ENCODE peak calls at places on chromosomes 6 and 20, in six cellular contexts. S is small intestine, V is A549, U is OCI-LY7, N is right cardiac atrium, R is lung. W is an unnamed sample.

GRCh38 chr20:62874745-62875344 is 13.2 kb upstream of the TCFL5 start:
- DNase-seq in S (no peak), V (no peak), U (no peak), N (no peak), R (no peak), W (no peak)

GRCh38 chr6:72048080-72048479 is 161.7 kb downstream of the RIMS1 start:
- DNase-seq in S (no peak), V (no peak), U (no peak), N (no peak), R (no peak), W (no peak)

GRCh38 chr6:108800510-108800909 is 47.7 kb upstream of the ARMC2 start:
- DNase-seq in S (no peak), V (no peak), U (no peak), N (peak; percentile 33), R (no peak), W (no peak)

GRCh38 chr6:36324715-36325114 is 12.0 kb downstream of the BNIP5 start:
- DNase-seq in S (no peak), V (no peak), U (no peak), N (no peak), R (no peak), W (no peak)

GRCh38 chr20:20593447-20594170 is 118.8 kb downstream of the RALGAPA2 start:
- DNase-seq in S (peak; percentile 11), V (peak; percentile 51), U (peak; percentile 37), N (peak; percentile 18), R (no peak), W (peak; percentile 36)

GRCh38 chr20:4766631-4767030 is 44.9 kb downstream of the PRND start:
- DNase-seq in S (no peak), V (no peak), U (no peak), N (no peak), R (no peak), W (no peak)

GRCh38 chr6:151757506-151757955 is 50.0 kb upstream of the ESR1 start:
- DNase-seq in S (no peak), V (no peak), U (no peak), N (no peak), R (no peak), W (no peak)

GRCh38 chr6:4879724-4880372 is 103.6 kb downstream of the CDYL start:
- DNase-seq in S (peak; percentile 77), V (no peak), U (peak; percentile 67), N (no peak), R (no peak), W (no peak)

GRCh38 chr20:59481082-59482018 is 123.0 kb upstream of the PHACTR3 start:
- DNase-seq in S (no peak), V (no peak), U (no peak), N (no peak), R (no peak), W (no peak)

GRCh38 chr20:17617212-17617867 is 47.5 kb downstream of the DSTN start:
- DNase-seq in S (peak; percentile 26), V (peak; percentile 83), U (peak; percentile 48), N (peak; percentile 57), R (peak; percentile 71), W (no peak)

GRCh38 chr6:42210551-42210950 is 7.1 kb downstream of the MRPS10 start:
- DNase-seq in S (no peak), V (no peak), U (no peak), N (no peak), R (no peak), W (no peak)

GRCh38 chr6:134707342-134707982 is 242.4 kb downstream of the ALDH8A1 start:
- DNase-seq in S (peak; percentile 97), V (peak; percentile 33), U (no peak), N (no peak), R (peak; percentile 42), W (no peak)

GRCh38 chr20:36314734-36315544 is 8.8 kb downstream of the DLGAP4 start:
- DNase-seq in S (peak; percentile 2), V (no peak), U (no peak), N (no peak), R (no peak), W (no peak)

GRCh38 chr20:32656827-32657226 is 16.9 kb downstream of the C20orf203 start:
- DNase-seq in S (no peak), V (no peak), U (no peak), N (no peak), R (no peak), W (no peak)

GRCh38 chr6:110495949-110496348 is 19.5 kb upstream of the SLC22A16 start:
- DNase-seq in S (no peak), V (no peak), U (no peak), N (no peak), R (no peak), W (no peak)

GRCh38 chr6:34574647-34575293 is 18.6 kb upstream of the SPDEF start:
- DNase-seq in S (no peak), V (no peak), U (no peak), N (no peak), R (no peak), W (no peak)

GRCh38 chr6:49087372-49087771 is 375.7 kb downstream of the MMUT start:
- DNase-seq in S (no peak), V (no peak), U (no peak), N (no peak), R (no peak), W (no peak)

GRCh38 chr20:39849664-39850063 is 839.4 kb downstream of the MAFB start:
- DNase-seq in S (peak; percentile 12), V (no peak), U (no peak), N (peak; percentile 94), R (peak; percentile 57), W (peak; percentile 83)

GRCh38 chr6:56478202-56478601 is 164.5 kb downstream of the DST start:
- DNase-seq in S (no peak), V (no peak), U (no peak), N (no peak), R (no peak), W (no peak)
- H3K27ac ChIP-seq in S (no peak overlapping the region), V (no peak overlapping the region), U (no peak overlapping the region), N (no peak overlapping the region), R (no peak overlapping the region), W (no peak overlapping the region)

GRCh38 chr20:3689978-3690377 is 8.2 kb upstream of the ADAM33 start:
- DNase-seq in S (no peak), V (no peak), U (no peak), N (no peak), R (no peak), W (no peak)

GRCh38 chr20:3687655-3688054 is 5.8 kb upstream of the ADAM33 start:
- DNase-seq in S (peak; percentile 54), V (peak; percentile 67), U (no peak), N (no peak), R (no peak), W (peak; percentile 18)

GRCh38 chr20:3685341-3685740 is 3.5 kb upstream of the ADAM33 start:
- DNase-seq in S (no peak), V (no peak), U (no peak), N (no peak), R (no peak), W (no peak)

GRCh38 chr20:3690413-3690812 is 8.6 kb upstream of the ADAM33 start:
- DNase-seq in S (no peak), V (no peak), U (no peak), N (no peak), R (no peak), W (no peak)

GRCh38 chr20:3686867-3687321 is 5.1 kb upstream of the ADAM33 start:
- DNase-seq in S (peak; percentile 68), V (no peak), U (no peak), N (peak; percentile 89), R (peak; percentile 58), W (peak; percentile 82)
- H3K27ac ChIP-seq in S (peak overlapping the region; percentile 46), V (peak overlapping the region; percentile 3), U (no peak overlapping the region), N (peak overlapping the region; percentile 85), R (no peak overlapping the region), W (peak overlapping the region; percentile 69)

DNA sequence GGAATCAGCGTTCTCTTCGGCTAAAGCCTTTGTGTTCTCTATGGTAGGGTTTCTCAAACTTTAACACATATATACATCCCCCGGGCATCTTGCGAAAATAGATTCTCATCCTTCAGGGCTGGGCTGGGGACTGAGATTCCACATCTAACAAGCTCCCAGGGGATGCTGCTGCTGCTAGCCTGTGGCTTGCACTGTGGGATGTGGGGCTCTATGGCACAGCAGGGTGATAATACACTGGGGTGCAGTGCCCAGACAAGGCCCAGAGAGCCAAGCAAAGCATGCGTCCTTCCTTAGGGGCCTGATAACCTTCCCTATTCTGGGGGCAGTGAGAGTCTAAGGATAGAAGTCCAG is 102.0 kb downstream of the LAMP5 start:
- DNase-seq in S (no peak), V (no peak), U (no peak), N (no peak), R (no peak), W (no peak)
- H3K27ac ChIP-seq in S (no peak overlapping the region), V (no peak overlapping the region), U (peak overlapping the region; percentile 23), N (no peak overlapping the region), R (no peak overlapping the region), W (no peak overlapping the region)

GRCh38 chr6:162058281-162058875 is 669.2 kb downstream of the PRKN start:
- DNase-seq in S (peak; percentile 64), V (peak; percentile 62), U (no peak), N (no peak), R (no peak), W (no peak)
- H3K27ac ChIP-seq in S (no peak overlapping the region), V (peak overlapping the region; percentile 89), U (no peak overlapping the region), N (peak overlapping the region; percentile 56), R (no peak overlapping the region), W (no peak overlapping the region)

GRCh38 chr20:46364670-46365482 is 41.5 kb downstream of the ELMO2 start:
- DNase-seq in S (no peak), V (no peak), U (no peak), N (no peak), R (no peak), W (no peak)
- H3K27ac ChIP-seq in S (peak overlapping the region; percentile 77), V (peak overlapping the region; percentile 99), U (peak overlapping the region; percentile 88), N (peak overlapping the region; percentile 88), R (no peak overlapping the region), W (peak overlapping the region; percentile 39)

GRCh38 chr6:150711584-150712501 is 112.2 kb downstream of the PLEKHG1 start:
- DNase-seq in S (peak; percentile 78), V (no peak), U (no peak), N (peak; percentile 73), R (peak; percentile 50), W (no peak)

GRCh38 chr6:150710236-150710635 is 110.6 kb downstream of the PLEKHG1 start:
- DNase-seq in S (peak; percentile 75), V (no peak), U (no peak), N (no peak), R (no peak), W (no peak)

GRCh38 chr6:150713876-150714275 is 114.2 kb downstream of the PLEKHG1 start:
- DNase-seq in S (no peak), V (no peak), U (no peak), N (no peak), R (no peak), W (no peak)

GRCh38 chr6:150711061-150711460 is 111.4 kb downstream of the PLEKHG1 start:
- DNase-seq in S (no peak), V (no peak), U (no peak), N (no peak), R (no peak), W (no peak)

DNA sequence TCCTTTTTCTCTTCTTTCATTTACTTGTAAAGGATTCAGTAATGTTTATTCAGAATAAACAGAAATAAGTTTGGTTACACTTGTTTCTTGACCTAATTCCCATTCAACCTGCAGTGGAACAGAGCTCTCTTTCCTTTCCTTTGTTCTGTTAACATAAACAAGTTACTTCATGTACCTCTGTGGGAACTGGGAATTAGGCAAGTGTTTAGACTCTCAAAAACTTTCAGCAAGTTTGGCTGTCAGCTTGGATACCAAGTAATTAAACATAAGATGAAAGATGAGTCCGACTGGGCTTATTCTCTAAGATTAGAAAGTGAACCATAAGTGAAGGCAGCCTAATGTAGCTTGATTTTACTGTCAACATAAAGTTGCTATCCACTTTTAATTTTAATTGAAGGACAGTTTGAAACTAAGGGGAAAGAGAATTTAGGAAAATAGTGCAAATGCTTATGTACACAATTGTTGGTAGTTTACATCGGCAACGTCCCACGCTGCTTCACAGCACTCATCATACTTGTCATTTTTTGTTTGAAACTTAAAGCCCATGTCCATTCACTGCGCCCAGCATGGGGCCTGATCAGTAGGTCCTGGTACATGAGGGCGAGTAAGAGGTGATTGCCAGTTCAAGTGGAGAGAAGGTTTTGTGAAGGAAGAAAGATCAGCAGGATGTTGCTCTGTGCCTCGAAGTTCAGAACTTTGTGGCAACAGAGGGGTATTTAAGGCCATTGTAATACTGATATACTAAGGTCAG is 113.0 kb downstream of the PLEKHG1 start:
- DNase-seq in S (no peak), V (no peak), U (no peak), N (no peak), R (no peak), W (no peak)
- H3K27ac ChIP-seq in S (no peak overlapping the region), V (no peak overlapping the region), U (no peak overlapping the region), N (no peak overlapping the region), R (no peak overlapping the region), W (no peak overlapping the region)

W was measured in AG04450.